ENCODE peak calls at places on chromosomes 2 and 18, in seven cellular contexts. One of them, this sample, is unnamed.

GRCh38 chr2:30356061-30356460 is 91.0 kb upstream of the LCLAT1 start:
- DNase-seq in fibroblast of lung: no peak
- DNase-seq in NCI-H774: no peak
- DNase-seq in activated CD4-positive, CD25-positive, alpha-beta regulatory T cell: no peak
- DNase-seq in GM23338: no peak
- DNase-seq in Panc1: no peak
- DNase-seq in fibroblast of pulmonary artery: peak; percentile 13
- DNase-seq in this sample: no peak

GRCh38 chr2:201450910-201451329 is 338 bp downstream of the TRAK2 start:
- DNase-seq in activated CD4-positive, CD25-positive, alpha-beta regulatory T cell: no peak
- DNase-seq in NCI-H774: no peak
- DNase-seq in Panc1: no peak
- DNase-seq in fibroblast of lung: no peak
- DNase-seq in fibroblast of pulmonary artery: peak; percentile 46
- DNase-seq in GM23338: peak; percentile 34
- DNase-seq in this sample: peak; percentile 27

GRCh38 chr2:53569957-53570727 is 197.5 kb upstream of the CHAC2 start:
- DNase-seq in GM23338: peak; percentile 11
- DNase-seq in activated CD4-positive, CD25-positive, alpha-beta regulatory T cell: no peak
- DNase-seq in NCI-H774: no peak
- DNase-seq in fibroblast of pulmonary artery: no peak
- DNase-seq in Panc1: no peak
- DNase-seq in fibroblast of lung: no peak
- DNase-seq in this sample: peak; percentile 49

GRCh38 chr2:3051266-3051665 is 326.4 kb downstream of the EIPR1 start:
- DNase-seq in activated CD4-positive, CD25-positive, alpha-beta regulatory T cell: no peak
- DNase-seq in NCI-H774: no peak
- DNase-seq in Panc1: no peak
- DNase-seq in GM23338: no peak
- DNase-seq in fibroblast of lung: no peak
- DNase-seq in fibroblast of pulmonary artery: no peak
- DNase-seq in this sample: no peak

GRCh38 chr18:53909668-53910067 is 314.8 kb downstream of the MBD2 start:
- DNase-seq in NCI-H774: no peak
- DNase-seq in fibroblast of lung: peak; percentile 8
- DNase-seq in fibroblast of pulmonary artery: peak; percentile 34
- DNase-seq in GM23338: peak; percentile 85
- DNase-seq in activated CD4-positive, CD25-positive, alpha-beta regulatory T cell: no peak
- DNase-seq in Panc1: no peak
- DNase-seq in this sample: peak; percentile 29

GRCh38 chr18:48815581-48816324 is 135.0 kb downstream of the SMAD7 start:
- DNase-seq in GM23338: no peak
- DNase-seq in NCI-H774: no peak
- DNase-seq in Panc1: no peak
- DNase-seq in fibroblast of lung: peak; percentile 63
- DNase-seq in activated CD4-positive, CD25-positive, alpha-beta regulatory T cell: no peak
- DNase-seq in fibroblast of pulmonary artery: no peak
- DNase-seq in this sample: no peak

GRCh38 chr2:233350708-233351107 is 3.6 kb upstream of the DGKD start:
- DNase-seq in fibroblast of lung: peak; percentile 92
- DNase-seq in GM23338: no peak
- DNase-seq in NCI-H774: no peak
- DNase-seq in activated CD4-positive, CD25-positive, alpha-beta regulatory T cell: no peak
- DNase-seq in Panc1: peak; percentile 84
- DNase-seq in fibroblast of pulmonary artery: peak; percentile 84
- DNase-seq in this sample: peak; percentile 97

GRCh38 chr18:10526211-10526949 is 553 bp downstream of the NAPG start:
- DNase-seq in Panc1: no peak
- DNase-seq in GM23338: peak; percentile 78
- DNase-seq in fibroblast of lung: peak; percentile 51
- DNase-seq in NCI-H774: peak; percentile 50
- DNase-seq in fibroblast of pulmonary artery: peak; percentile 56
- DNase-seq in activated CD4-positive, CD25-positive, alpha-beta regulatory T cell: peak; percentile 37
- DNase-seq in this sample: no peak

GRCh38 chr2:128646691-128647090 is 328.0 kb upstream of the HS6ST1 start:
- DNase-seq in activated CD4-positive, CD25-positive, alpha-beta regulatory T cell: no peak
- DNase-seq in NCI-H774: no peak
- DNase-seq in Panc1: no peak
- DNase-seq in GM23338: no peak
- DNase-seq in fibroblast of pulmonary artery: no peak
- DNase-seq in fibroblast of lung: no peak
- DNase-seq in this sample: no peak